ENCODE peak calls at places on chromosome 21, in ten cellular contexts. One of them, this sample, is unnamed.

GRCh38 chr21:29347274-29347681 is 48.6 kb downstream of the BACH1 start:
- DNase-seq in activated CD8-positive, alpha-beta memory T cell treated with anti-CD3 and anti-CD28 coated beads for 1 hour: no peak
- DNase-seq in HCEC 1CT: peak
- DNase-seq in bronchial epithelial cell: no peak
- DNase-seq in DMS 273 treated with DMSO at 0.1 percent for 48 hours: no peak
- DNase-seq in neural progenitor cell: no peak
- DNase-seq in HFF-Myc: no peak
- DNase-seq in aorta: no peak
- DNase-seq in stromal cell of bone marrow: no peak
- DNase-seq in A549: no peak
- DNase-seq in this sample: no peak

GRCh38 chr21:44443891-44444285 is 11.4 kb upstream of the LRRC3 start:
- DNase-seq in activated CD8-positive, alpha-beta memory T cell treated with anti-CD3 and anti-CD28 coated beads for 1 hour: no peak
- DNase-seq in HCEC 1CT: no peak
- DNase-seq in bronchial epithelial cell: no peak
- DNase-seq in DMS 273 treated with DMSO at 0.1 percent for 48 hours: no peak
- DNase-seq in neural progenitor cell: no peak
- DNase-seq in HFF-Myc: no peak
- DNase-seq in aorta: peak
- DNase-seq in stromal cell of bone marrow: no peak
- DNase-seq in A549: no peak
- DNase-seq in this sample: no peak

GRCh38 chr21:42466700-42467612 is 29.1 kb downstream of the RSPH1 start:
- DNase-seq in activated CD8-positive, alpha-beta memory T cell treated with anti-CD3 and anti-CD28 coated beads for 1 hour: no peak
- DNase-seq in HCEC 1CT: no peak
- DNase-seq in bronchial epithelial cell: peak
- DNase-seq in DMS 273 treated with DMSO at 0.1 percent for 48 hours: no peak
- DNase-seq in neural progenitor cell: peak
- DNase-seq in HFF-Myc: no peak
- DNase-seq in aorta: no peak
- DNase-seq in stromal cell of bone marrow: no peak
- DNase-seq in A549: peak
- DNase-seq in this sample: no peak

GRCh38 chr21:16196521-16197208 is 466.9 kb downstream of the USP25 start:
- DNase-seq in activated CD8-positive, alpha-beta memory T cell treated with anti-CD3 and anti-CD28 coated beads for 1 hour: no peak
- DNase-seq in HCEC 1CT: no peak
- DNase-seq in bronchial epithelial cell: peak
- DNase-seq in DMS 273 treated with DMSO at 0.1 percent for 48 hours: no peak
- DNase-seq in neural progenitor cell: no peak
- DNase-seq in HFF-Myc: no peak
- DNase-seq in aorta: no peak
- DNase-seq in stromal cell of bone marrow: peak
- DNase-seq in A549: no peak
- DNase-seq in this sample: no peak

GRCh38 chr21:45102391-45102932 is 28.1 kb downstream of the ADARB1 start:
- DNase-seq in activated CD8-positive, alpha-beta memory T cell treated with anti-CD3 and anti-CD28 coated beads for 1 hour: no peak
- DNase-seq in HCEC 1CT: peak
- DNase-seq in bronchial epithelial cell: peak
- DNase-seq in DMS 273 treated with DMSO at 0.1 percent for 48 hours: no peak
- DNase-seq in neural progenitor cell: no peak
- DNase-seq in HFF-Myc: peak
- DNase-seq in aorta: no peak
- DNase-seq in stromal cell of bone marrow: peak
- DNase-seq in A549: peak
- DNase-seq in this sample: no peak

GRCh38 chr21:26385721-26386120 is 187.4 kb downstream of the CYYR1 start:
- DNase-seq in activated CD8-positive, alpha-beta memory T cell treated with anti-CD3 and anti-CD28 coated beads for 1 hour: no peak
- DNase-seq in HCEC 1CT: peak
- DNase-seq in bronchial epithelial cell: peak
- DNase-seq in DMS 273 treated with DMSO at 0.1 percent for 48 hours: no peak
- DNase-seq in neural progenitor cell: no peak
- DNase-seq in HFF-Myc: no peak
- DNase-seq in aorta: no peak
- DNase-seq in stromal cell of bone marrow: peak
- DNase-seq in A549: no peak
- DNase-seq in this sample: no peak

GRCh38 chr21:18772404-18772803 is 368.8 kb upstream of the TMPRSS15 start:
- DNase-seq in activated CD8-positive, alpha-beta memory T cell treated with anti-CD3 and anti-CD28 coated beads for 1 hour: no peak
- DNase-seq in HCEC 1CT: no peak
- DNase-seq in bronchial epithelial cell: peak
- DNase-seq in DMS 273 treated with DMSO at 0.1 percent for 48 hours: no peak
- DNase-seq in neural progenitor cell: no peak
- DNase-seq in HFF-Myc: no peak
- DNase-seq in aorta: no peak
- DNase-seq in stromal cell of bone marrow: no peak
- DNase-seq in A549: no peak
- DNase-seq in this sample: no peak

GRCh38 chr21:15343066-15343465 is 278.3 kb upstream of the NRIP1 start:
- DNase-seq in activated CD8-positive, alpha-beta memory T cell treated with anti-CD3 and anti-CD28 coated beads for 1 hour: no peak
- DNase-seq in HCEC 1CT: no peak
- DNase-seq in bronchial epithelial cell: peak
- DNase-seq in DMS 273 treated with DMSO at 0.1 percent for 48 hours: no peak
- DNase-seq in neural progenitor cell: no peak
- DNase-seq in HFF-Myc: no peak
- DNase-seq in aorta: no peak
- DNase-seq in stromal cell of bone marrow: no peak
- DNase-seq in A549: peak
- DNase-seq in this sample: no peak

GRCh38 chr21:28160378-28160777 is 832.3 kb downstream of the LTN1 start:
- DNase-seq in activated CD8-positive, alpha-beta memory T cell treated with anti-CD3 and anti-CD28 coated beads for 1 hour: no peak
- DNase-seq in HCEC 1CT: no peak
- DNase-seq in bronchial epithelial cell: no peak
- DNase-seq in DMS 273 treated with DMSO at 0.1 percent for 48 hours: no peak
- DNase-seq in neural progenitor cell: no peak
- DNase-seq in HFF-Myc: no peak
- DNase-seq in aorta: no peak
- DNase-seq in stromal cell of bone marrow: no peak
- DNase-seq in A549: no peak
- DNase-seq in this sample: no peak

GRCh38 chr21:16211339-16212303 is 481.8 kb downstream of the USP25 start:
- DNase-seq in activated CD8-positive, alpha-beta memory T cell treated with anti-CD3 and anti-CD28 coated beads for 1 hour: no peak
- DNase-seq in HCEC 1CT: peak
- DNase-seq in bronchial epithelial cell: peak
- DNase-seq in DMS 273 treated with DMSO at 0.1 percent for 48 hours: no peak
- DNase-seq in neural progenitor cell: no peak
- DNase-seq in HFF-Myc: no peak
- DNase-seq in aorta: no peak
- DNase-seq in stromal cell of bone marrow: peak
- DNase-seq in A549: no peak
- DNase-seq in this sample: no peak

GRCh38 chr21:39924577-39925308 is 57.5 kb downstream of the PCP4 start:
- DNase-seq in activated CD8-positive, alpha-beta memory T cell treated with anti-CD3 and anti-CD28 coated beads for 1 hour: no peak
- DNase-seq in HCEC 1CT: no peak
- DNase-seq in bronchial epithelial cell: no peak
- DNase-seq in DMS 273 treated with DMSO at 0.1 percent for 48 hours: no peak
- DNase-seq in neural progenitor cell: no peak
- DNase-seq in HFF-Myc: no peak
- DNase-seq in aorta: no peak
- DNase-seq in stromal cell of bone marrow: no peak
- DNase-seq in A549: no peak
- DNase-seq in this sample: no peak

GRCh38 chr21:45080639-45081414 is 6.4 kb downstream of the ADARB1 start:
- DNase-seq in activated CD8-positive, alpha-beta memory T cell treated with anti-CD3 and anti-CD28 coated beads for 1 hour: peak
- DNase-seq in HCEC 1CT: peak
- DNase-seq in bronchial epithelial cell: no peak
- DNase-seq in DMS 273 treated with DMSO at 0.1 percent for 48 hours: no peak
- DNase-seq in neural progenitor cell: no peak
- DNase-seq in HFF-Myc: no peak
- DNase-seq in aorta: peak
- DNase-seq in stromal cell of bone marrow: no peak
- DNase-seq in A549: no peak
- DNase-seq in this sample: no peak

GRCh38 chr21:16085436-16085835 is 355.7 kb downstream of the USP25 start:
- DNase-seq in activated CD8-positive, alpha-beta memory T cell treated with anti-CD3 and anti-CD28 coated beads for 1 hour: no peak
- DNase-seq in HCEC 1CT: no peak
- DNase-seq in bronchial epithelial cell: peak
- DNase-seq in DMS 273 treated with DMSO at 0.1 percent for 48 hours: no peak
- DNase-seq in neural progenitor cell: no peak
- DNase-seq in HFF-Myc: no peak
- DNase-seq in aorta: no peak
- DNase-seq in stromal cell of bone marrow: peak
- DNase-seq in A549: no peak
- DNase-seq in this sample: no peak

GRCh38 chr21:36478207-36478701 is 1.7 kb downstream of the CLDN14 start:
- DNase-seq in activated CD8-positive, alpha-beta memory T cell treated with anti-CD3 and anti-CD28 coated beads for 1 hour: no peak
- DNase-seq in HCEC 1CT: peak
- DNase-seq in bronchial epithelial cell: peak
- DNase-seq in DMS 273 treated with DMSO at 0.1 percent for 48 hours: no peak
- DNase-seq in neural progenitor cell: no peak
- DNase-seq in HFF-Myc: no peak
- DNase-seq in aorta: no peak
- DNase-seq in stromal cell of bone marrow: peak
- DNase-seq in A549: peak
- DNase-seq in this sample: no peak

GRCh38 chr21:41258617-41259016 is 58.0 kb upstream of the FAM3B start:
- DNase-seq in activated CD8-positive, alpha-beta memory T cell treated with anti-CD3 and anti-CD28 coated beads for 1 hour: no peak
- DNase-seq in HCEC 1CT: no peak
- DNase-seq in bronchial epithelial cell: peak
- DNase-seq in DMS 273 treated with DMSO at 0.1 percent for 48 hours: no peak
- DNase-seq in neural progenitor cell: no peak
- DNase-seq in HFF-Myc: no peak
- DNase-seq in aorta: no peak
- DNase-seq in stromal cell of bone marrow: no peak
- DNase-seq in A549: no peak
- DNase-seq in this sample: no peak

GRCh38 chr21:42560517-42561179 is 47.0 kb downstream of the SLC37A1 start:
- DNase-seq in activated CD8-positive, alpha-beta memory T cell treated with anti-CD3 and anti-CD28 coated beads for 1 hour: no peak
- DNase-seq in HCEC 1CT: no peak
- DNase-seq in bronchial epithelial cell: no peak
- DNase-seq in DMS 273 treated with DMSO at 0.1 percent for 48 hours: no peak
- DNase-seq in neural progenitor cell: no peak
- DNase-seq in HFF-Myc: no peak
- DNase-seq in aorta: peak
- DNase-seq in stromal cell of bone marrow: no peak
- DNase-seq in A549: no peak
- DNase-seq in this sample: no peak

GRCh38 chr21:37424987-37425386 is 58.4 kb downstream of the DYRK1A start:
- DNase-seq in activated CD8-positive, alpha-beta memory T cell treated with anti-CD3 and anti-CD28 coated beads for 1 hour: no peak
- DNase-seq in HCEC 1CT: no peak
- DNase-seq in bronchial epithelial cell: no peak
- DNase-seq in DMS 273 treated with DMSO at 0.1 percent for 48 hours: no peak
- DNase-seq in neural progenitor cell: no peak
- DNase-seq in HFF-Myc: no peak
- DNase-seq in aorta: no peak
- DNase-seq in stromal cell of bone marrow: no peak
- DNase-seq in A549: no peak
- DNase-seq in this sample: no peak

This sample was measured in Right ventricle myocardium inferior.